ENCODE peak calls at places on chromosomes 13 and 19, in eight cellular contexts. Y, F, U, P, Z, Q, L and G are unnamed samples.

GRCh38 chr19:10271543-10272086 is 695 bp downstream of the ICAM1 start:
- DNase-seq in Y (no peak), F (no peak), U (no peak), P (no peak), Z (peak), Q (no peak), L (no peak), G (no peak)

GRCh38 chr19:30649934-30650614 is 277.9 kb downstream of the ZNF536 start:
- DNase-seq in Y (peak), F (no peak), U (no peak), P (no peak), Z (no peak), Q (no peak), L (peak), G (no peak)

GRCh38 chr19:42226886-42227285 is 6.8 kb downstream of the ZNF526 start:
- DNase-seq in Y (no peak), F (no peak), U (no peak), P (no peak), Z (no peak), Q (no peak), L (no peak), G (no peak)

GRCh38 chr13:26895808-26896466 is 135.4 kb upstream of the GPR12 start:
- DNase-seq in Y (no peak), F (no peak), U (no peak), P (no peak), Z (no peak), Q (no peak), L (no peak), G (no peak)

GRCh38 chr19:58518261-58519086 is 1.1 kb downstream of the ZBTB45 start:
- DNase-seq in Y (no peak), F (no peak), U (no peak), P (no peak), Z (no peak), Q (no peak), L (no peak), G (no peak)

GRCh38 chr13:87798536-87798935 is 127.4 kb downstream of the SLITRK5 start:
- DNase-seq in Y (no peak), F (no peak), U (no peak), P (no peak), Z (no peak), Q (no peak), L (no peak), G (no peak)

GRCh38 chr19:40424637-40425449 is 949 bp downstream of the SERTAD1 start:
- DNase-seq in Y (peak), F (no peak), U (no peak), P (no peak), Z (no peak), Q (no peak), L (no peak), G (no peak)

GRCh38 chr19:2051771-2052704 is 994 bp upstream of the MKNK2 start:
- DNase-seq in Y (no peak), F (no peak), U (no peak), P (peak), Z (peak), Q (no peak), L (no peak), G (peak)

GRCh38 chr13:112765734-112766133 is 75.9 kb downstream of the ATP11A start:
- DNase-seq in Y (no peak), F (no peak), U (no peak), P (no peak), Z (no peak), Q (no peak), L (no peak), G (no peak)

GRCh38 chr13:73090116-73090811 is 31.5 kb downstream of the KLF5 start:
- DNase-seq in Y (peak), F (peak), U (peak), P (no peak), Z (no peak), Q (peak), L (no peak), G (no peak)

GRCh38 chr19:14198384-14199376 is 7.3 kb downstream of the ADGRL1 start:
- DNase-seq in Y (peak), F (no peak), U (no peak), P (no peak), Z (no peak), Q (no peak), L (no peak), G (no peak)

GRCh38 chr19:31597616-31598015 is 248.4 kb upstream of the TSHZ3 start:
- DNase-seq in Y (no peak), F (no peak), U (no peak), P (no peak), Z (no peak), Q (no peak), L (no peak), G (no peak)